ENCODE peak calls at places on chromosome 1, in six cellular contexts. E is COR-L47; G is AG09319; X is stimulated activated CD4-positive, alpha-beta T cell treated with anti-CD3 and anti-CD28 coated beads, Interleukin-1b, Interleukin-23, amount 100 ng/mL, for 24 hours; J is activated T-cell treated with anti-CD3 and anti-CD28 coated beads, Interleukin-2, amount 50 U/mL, for 4 hours; Y is hippocampal formation. P is an unnamed sample.

GRCh38 chr1:40182956-40183710 is 21.9 kb downstream of the RLF start:
- DNase-seq in E (no peak), G (no peak), X (no peak), J (no peak), Y (no peak), P (peak)

GRCh38 chr1:55286851-55287602 is 71.9 kb upstream of the USP24 start:
- DNase-seq in E (no peak), G (no peak), X (peak), J (no peak), Y (no peak), P (no peak)

GRCh38 chr1:16236495-16237342 is at the start of gene CPLANE2:
- DNase-seq in E (peak), G (peak), X (peak), J (peak), Y (peak), P (peak)

GRCh38 chr1:179938752-179939151 is 15.9 kb upstream of the CEP350 start:
- DNase-seq in E (no peak), G (no peak), X (no peak), J (no peak), Y (no peak), P (peak)

GRCh38 chr1:223276029-223276428 is 87.9 kb downstream of the SUSD4 start:
- DNase-seq in E (no peak), G (no peak), X (no peak), J (no peak), Y (no peak), P (no peak)

GRCh38 chr1:205506409-205507196 is 2.1 kb downstream of the CDK18 start:
- DNase-seq in E (no peak), G (no peak), X (no peak), J (no peak), Y (no peak), P (no peak)

GRCh38 chr1:36532810-36533401 is 50.2 kb upstream of the CSF3R start:
- DNase-seq in E (no peak), G (no peak), X (no peak), J (no peak), Y (no peak), P (no peak)

GRCh38 chr1:26994772-26995625 is 1.5 kb downstream of the TRNP1 start:
- DNase-seq in E (no peak), G (no peak), X (no peak), J (no peak), Y (no peak), P (no peak)

GRCh38 chr1:180633092-180634045 is 1.5 kb downstream of the XPR1 start:
- DNase-seq in E (no peak), G (peak), X (no peak), J (no peak), Y (no peak), P (no peak)

P was measured in myocyte.